ENCODE peak calls at places on chromosomes 16 and 17, in nine cellular contexts. Z is DMS 273 treated with DMSO at 0.1 percent for 48 hours; X is germinal center; K is amygdala; E is erythroblast; L is heart left ventricle; N is astrocyte of the cerebellum; M is stimulated activated CD4-positive, alpha-beta T cell treated with anti-CD3 and anti-CD28 coated beads, Interleukin-1b, Interleukin-23, amount 100 ng/mL, for 24 hours; C is activated CD4-positive, CD25-positive, alpha-beta regulatory T cell treated with anti-CD3 and anti-CD28 coated beads, Interleukin-2, amount 50 U/mL, for 72 hours. T is an unnamed sample.

GRCh38 chr16:66412182-66412581 is 14.9 kb upstream of the BEAN1 start:
- DNase-seq in Z (no peak), X (no peak), K (no peak), E (no peak), L (no peak), N (no peak), M (no peak), C (no peak), T (no peak)

GRCh38 chr16:3401719-3402397 is 843 bp downstream of the ZNF174 start:
- DNase-seq in Z (no peak), X (no peak), K (no peak), E (no peak), L (no peak), N (no peak), M (no peak), C (no peak), T (no peak)

GRCh38 chr17:74522381-74523090 is 8.7 kb downstream of the CD300LB start:
- DNase-seq in Z (no peak), X (peak), K (no peak), E (no peak), L (no peak), N (no peak), M (no peak), C (peak), T (no peak)

GRCh38 chr17:35865412-35866355 is 3.0 kb downstream of the HEATR9 start:
- DNase-seq in Z (no peak), X (no peak), K (no peak), E (no peak), L (no peak), N (peak), M (no peak), C (no peak), T (no peak)

GRCh38 chr17:65633988-65634387 is 72.5 kb upstream of the AXIN2 start:
- DNase-seq in Z (no peak), X (no peak), K (no peak), E (no peak), L (no peak), N (no peak), M (no peak), C (no peak), T (no peak)

GRCh38 chr16:82259731-82260130 is 89.7 kb upstream of the MPHOSPH6 start:
- DNase-seq in Z (no peak), X (no peak), K (no peak), E (no peak), L (no peak), N (no peak), M (no peak), C (no peak), T (no peak)

GRCh38 chr16:57017251-57017650 is 27.9 kb downstream of the NLRC5 start:
- DNase-seq in Z (no peak), X (no peak), K (no peak), E (no peak), L (no peak), N (no peak), M (no peak), C (no peak), T (no peak)

GRCh38 chr16:4564661-4565267 is 8.6 kb downstream of the C16orf96 start:
- DNase-seq in Z (no peak), X (no peak), K (no peak), E (no peak), L (no peak), N (no peak), M (no peak), C (no peak), T (no peak)

GRCh38 chr16:62665269-62665668 is 629.0 kb upstream of the CDH8 start:
- DNase-seq in Z (no peak), X (no peak), K (no peak), E (no peak), L (no peak), N (no peak), M (no peak), C (no peak), T (no peak)

GRCh38 chr17:50482516-50482915 is 3.9 kb downstream of the RSAD1 start:
- DNase-seq in Z (peak), X (peak), K (peak), E (peak), L (peak), N (peak), M (peak), C (peak), T (no peak)

GRCh38 chr16:82432261-82432660 is 194.5 kb upstream of the CDH13 start:
- DNase-seq in Z (no peak), X (no peak), K (no peak), E (no peak), L (no peak), N (no peak), M (no peak), C (no peak), T (no peak)

GRCh38 chr17:55356440-55357328 is 65.0 kb downstream of the MMD start:
- DNase-seq in Z (peak), X (peak), K (peak), E (peak), L (peak), N (peak), M (peak), C (peak), T (peak)

GRCh38 chr16:50562657-50563056 is 14.5 kb downstream of the NKD1 start:
- DNase-seq in Z (no peak), X (no peak), K (no peak), E (no peak), L (no peak), N (no peak), M (no peak), C (no peak), T (no peak)

GRCh38 chr16:85428168-85428898 is 184.8 kb upstream of the GSE1 start:
- DNase-seq in Z (no peak), X (peak), K (no peak), E (peak), L (no peak), N (no peak), M (no peak), C (peak), T (no peak)

GRCh38 chr17:3944485-3945388 is 19.5 kb downstream of the ATP2A3 start:
- DNase-seq in Z (no peak), X (peak), K (peak), E (peak), L (peak), N (no peak), M (peak), C (peak), T (peak)

GRCh38 chr16:27972500-27972899 is 91.0 kb downstream of the GSG1L start:
- DNase-seq in Z (peak), X (peak), K (no peak), E (peak), L (peak), N (no peak), M (no peak), C (no peak), T (peak)

GRCh38 chr16:4488486-4488967 is 12.3 kb downstream of the HMOX2 start:
- DNase-seq in Z (no peak), X (no peak), K (no peak), E (no peak), L (no peak), N (no peak), M (no peak), C (no peak), T (no peak)

GRCh38 chr16:86171329-86171728 is 272.4 kb downstream of the IRF8 start:
- DNase-seq in Z (no peak), X (no peak), K (no peak), E (no peak), L (no peak), N (no peak), M (no peak), C (no peak), T (no peak)

GRCh38 chr16:80263181-80263823 is 277.5 kb upstream of the DYNLRB2 start:
- DNase-seq in Z (no peak), X (no peak), K (no peak), E (no peak), L (no peak), N (no peak), M (no peak), C (no peak), T (no peak)